ENCODE peak calls at places on chromosomes 12 and 14, in four cellular contexts. S is Ammon's horn, P is KG1, F is lower lobe of right lung. K is an unnamed sample.

GRCh38 chr14:87896393-87897380 is 96.3 kb downstream of the GALC start:
- DNase-seq in S (peak; percentile 81), P (peak; percentile 12), F (no peak), K (no peak)

GRCh38 chr12:76505050-76505449 is 54.5 kb downstream of the OSBPL8 start:
- DNase-seq in S (no peak), P (no peak), F (no peak), K (no peak)

GRCh38 chr12:109551108-109551507 is 22.2 kb downstream of the MMAB start:
- DNase-seq in S (no peak), P (no peak), F (no peak), K (no peak)

GRCh38 chr12:117143008-117143532 is 43.9 kb upstream of the TESC start:
- DNase-seq in S (no peak), P (no peak), F (no peak), K (peak; percentile 48)

GRCh38 chr12:6952121-6952859 is 1.1 kb downstream of the PTPN6 start:
- DNase-seq in S (no peak), P (no peak), F (peak; percentile 50), K (no peak)

GRCh38 chr12:39103552-39104165 is 198.3 kb upstream of the CPNE8 start:
- DNase-seq in S (peak; percentile 83), P (peak; percentile 15), F (no peak), K (no peak)

GRCh38 chr12:100154472-100155247 is 12.0 kb upstream of the BLTP3B start:
- DNase-seq in S (peak; percentile 52), P (peak; percentile 35), F (peak; percentile 84), K (peak; percentile 40)

GRCh38 chr12:122837306-122838265 is 2.3 kb downstream of the HIP1R start:
- DNase-seq in S (peak; percentile 13), P (no peak), F (peak; percentile 28), K (no peak)